ENCODE peak calls at places on chromosomes 16 and 17, in ten cellular contexts. U is sigmoid colon, F is HL-60, X is stomach, W is Panc1, D is HCT116, I is GM12878, B is transverse colon, O is breast epithelium, Q is GM23338. P is an unnamed sample.

GRCh38 chr17:76530826-76531500 is 6.5 kb downstream of the CYGB start:
- DNase-seq in Q (no peak), U (no peak), I (no peak), F (no peak), O (no peak), D (no peak), W (no peak), X (no peak), B (no peak), P (no peak)

GRCh38 chr17:50842506-50843149 is 7.2 kb downstream of the WFIKKN2 start:
- DNase-seq in I (no peak), D (no peak), O (no peak), U (no peak), X (no peak), Q (no peak), F (no peak), W (no peak), B (no peak), P (no peak)

GRCh38 chr16:19645557-19645981 is 72.5 kb downstream of the KNOP1 start:
- DNase-seq in D (no peak), U (peak), O (no peak), F (no peak), I (no peak), W (no peak), Q (no peak), B (peak), X (no peak), P (no peak)

GRCh38 chr17:48215583-48216139 is 108.1 kb downstream of the SNX11 start:
- DNase-seq in Q (peak), F (no peak), U (no peak), I (no peak), W (no peak), D (peak), X (no peak), B (peak), O (no peak), P (no peak)

GRCh38 chr17:40086150-40087044 is 14.0 kb downstream of the NR1D1 start:
- DNase-seq in W (no peak), O (no peak), D (no peak), F (no peak), Q (peak), B (peak), X (peak), I (no peak), U (no peak), P (peak)

GRCh38 chr17:12113156-12113555 is 92.5 kb downstream of the MAP2K4 start:
- DNase-seq in Q (no peak), O (no peak), B (no peak), X (no peak), W (no peak), D (no peak), I (no peak), U (no peak), F (no peak), P (no peak)

GRCh38 chr17:50469005-50469605 is 425 bp upstream of the CHAD start:
- DNase-seq in X (no peak), I (no peak), O (no peak), B (no peak), Q (peak), F (no peak), W (no peak), D (no peak), U (peak), P (peak)

GRCh38 chr17:76826290-76827138 is 41.7 kb upstream of the MGAT5B start:
- DNase-seq in O (no peak), B (no peak), D (no peak), U (no peak), W (no peak), Q (no peak), I (no peak), F (no peak), X (no peak), P (no peak)

GRCh38 chr17:50051082-50051576 is 4.8 kb upstream of the ITGA3 start:
- DNase-seq in Q (no peak), F (no peak), I (no peak), X (peak), D (peak), B (no peak), O (no peak), W (peak), U (no peak), P (peak)

GRCh38 chr17:33012522-33013033 is 20.9 kb downstream of the SPACA3 start:
- DNase-seq in D (no peak), B (no peak), Q (no peak), I (no peak), X (no peak), F (no peak), O (no peak), U (no peak), W (no peak), P (no peak)

GRCh38 chr17:81412490-81413093 is 17.3 kb downstream of the BAHCC1 start:
- DNase-seq in D (no peak), W (no peak), B (no peak), I (no peak), O (no peak), U (peak), Q (no peak), X (no peak), F (no peak), P (peak)

GRCh38 chr16:87733190-87733589 is 32.6 kb downstream of the KLHDC4 start:
- DNase-seq in I (no peak), X (no peak), B (peak), U (no peak), F (no peak), W (no peak), D (no peak), O (no peak), Q (no peak), P (no peak)

GRCh38 chr17:38455288-38455915 is 27.1 kb downstream of the ARHGAP23 start:
- DNase-seq in Q (peak), W (no peak), B (no peak), I (no peak), O (no peak), D (no peak), F (no peak), X (no peak), U (no peak), P (no peak)

GRCh38 chr17:62693616-62694415 is 66.3 kb downstream of the MRC2 start:
- DNase-seq in F (no peak), U (no peak), X (no peak), D (no peak), O (no peak), I (no peak), W (no peak), Q (no peak), B (no peak), P (no peak)

GRCh38 chr16:9225527-9226316 is 134.3 kb downstream of the HAPSTR1 start:
- DNase-seq in U (peak), W (peak), X (no peak), O (no peak), D (peak), B (no peak), I (no peak), F (no peak), Q (peak), P (no peak)

GRCh38 chr16:4936991-4937781 is at the start of gene PPL:
- DNase-seq in O (peak), Q (peak), I (no peak), F (no peak), X (peak), W (no peak), D (peak), U (peak), B (peak), P (no peak)

GRCh38 chr17:74972107-74972972 is at the start of gene HID1:
- DNase-seq in U (no peak), B (peak), O (peak), Q (peak), I (no peak), D (no peak), W (no peak), X (peak), F (no peak), P (peak)

GRCh38 chr17:76736349-76737081 is 616 bp downstream of the SRSF2 start:
- DNase-seq in W (no peak), Q (peak), I (no peak), X (peak), F (no peak), B (peak), O (peak), U (peak), D (no peak), P (peak)

GRCh38 chr17:79420318-79421243 is 190.3 kb downstream of the RBFOX3 start:
- DNase-seq in D (peak), Q (no peak), X (no peak), B (no peak), O (no peak), F (no peak), W (no peak), U (no peak), I (no peak), P (no peak)

GRCh38 chr16:20001856-20002707 is 71.6 kb downstream of the GPR139 start:
- DNase-seq in D (no peak), I (no peak), U (no peak), B (peak), O (no peak), F (no peak), X (no peak), W (no peak), Q (no peak), P (no peak)

GRCh38 chr17:77403854-77404253 is 263.1 kb downstream of the SEC14L1 start:
- DNase-seq in F (no peak), W (no peak), X (no peak), D (no peak), I (no peak), B (no peak), O (no peak), U (no peak), Q (no peak), P (no peak)

GRCh38 chr17:58335061-58335731 is 6.6 kb upstream of the TSPOAP1 start:
- DNase-seq in Q (no peak), I (no peak), W (no peak), U (peak), D (no peak), O (no peak), B (no peak), F (peak), X (no peak), P (peak)

GRCh38 chr17:62179525-62180161 is 114.6 kb upstream of the MED13 start:
- DNase-seq in I (no peak), F (no peak), Q (no peak), B (peak), D (peak), X (no peak), W (peak), O (no peak), U (no peak), P (no peak)

GRCh38 chr16:9378876-9379275 is 287.4 kb downstream of the HAPSTR1 start:
- DNase-seq in W (no peak), F (peak), I (no peak), B (no peak), O (no peak), D (no peak), Q (no peak), U (no peak), X (no peak), P (no peak)

GRCh38 chr16:72173997-72174396 is 2.0 kb upstream of the PMFBP1 start:
- DNase-seq in U (no peak), Q (no peak), W (no peak), D (no peak), F (no peak), O (no peak), B (no peak), X (no peak), I (no peak), P (no peak)

GRCh38 chr17:42289863-42290165 is 1.5 kb downstream of the STAT5A start:
- DNase-seq in U (peak), Q (no peak), I (no peak), F (no peak), B (no peak), O (no peak), W (no peak), X (no peak), D (no peak), P (peak)

GRCh38 chr17:83078378-83079339 is 750 bp upstream of the METRNL start:
- DNase-seq in U (peak), X (no peak), I (no peak), W (no peak), F (no peak), O (no peak), Q (no peak), B (no peak), D (no peak), P (no peak)

GRCh38 chr17:4636474-4637100 is 4.9 kb downstream of the ALOX15 start:
- DNase-seq in F (peak), Q (no peak), W (no peak), X (no peak), I (no peak), O (no peak), B (no peak), U (no peak), D (no peak), P (no peak)

GRCh38 chr17:82097187-82097918 is 683 bp downstream of the FASN start:
- DNase-seq in U (no peak), B (peak), X (peak), F (peak), W (no peak), I (no peak), Q (peak), D (no peak), O (no peak), P (peak)

GRCh38 chr16:68370921-68371651 is 60.3 kb downstream of the PRMT7 start:
- DNase-seq in D (no peak), F (no peak), O (no peak), Q (no peak), W (no peak), U (no peak), B (no peak), X (no peak), I (no peak), P (peak)

GRCh38 chr16:87383522-87384161 is at the start of gene FBXO31:
- DNase-seq in X (peak), F (peak), O (peak), I (peak), B (peak), W (peak), U (peak), Q (peak), D (peak), P (peak)

GRCh38 chr17:20223808-20224328 is 214.7 kb downstream of the SPECC1 start:
- DNase-seq in U (no peak), O (no peak), I (no peak), F (no peak), D (no peak), X (no peak), B (no peak), W (no peak), Q (no peak), P (no peak)

GRCh38 chr16:4733211-4733742 is 794 bp downstream of the ANKS3 start:
- DNase-seq in U (no peak), B (no peak), F (no peak), X (no peak), O (no peak), D (no peak), W (no peak), Q (no peak), I (no peak), P (no peak)

GRCh38 chr17:73429440-73430164 is 117.8 kb upstream of the CDC42EP4 start:
- DNase-seq in I (peak), W (peak), O (peak), B (peak), X (peak), Q (peak), U (peak), F (peak), D (peak), P (peak)

GRCh38 chr17:6523330-6523729 is 33.0 kb downstream of the PITPNM3 start:
- DNase-seq in F (no peak), I (no peak), U (peak), X (no peak), D (peak), Q (peak), O (no peak), W (peak), B (no peak), P (no peak)

GRCh38 chr16:85265161-85265784 is 153.0 kb upstream of the CIBAR2 start:
- DNase-seq in X (no peak), F (no peak), B (no peak), I (no peak), U (no peak), W (no peak), D (no peak), Q (no peak), O (no peak), P (no peak)

GRCh38 chr16:84505249-84506156 is 1.0 kb upstream of the MEAK7 start:
- DNase-seq in U (no peak), W (no peak), B (no peak), D (no peak), X (no peak), O (no peak), Q (no peak), F (no peak), I (no peak), P (peak)

GRCh38 chr16:19165101-19165500 is 2.9 kb upstream of the SYT17 start:
- DNase-seq in I (no peak), D (no peak), F (no peak), X (no peak), U (no peak), Q (no peak), B (no peak), W (no peak), O (no peak), P (no peak)

GRCh38 chr16:59290718-59291117 is 556.6 kb upstream of the GOT2 start:
- DNase-seq in X (no peak), O (no peak), I (no peak), D (no peak), Q (no peak), F (no peak), W (no peak), U (no peak), B (no peak), P (no peak)
- H3K4me3 ChIP-seq in X (no peak), O (no peak), I (no peak), D (no peak), Q (no peak), F (no peak), W (no peak), U (no peak), B (no peak), P (no peak)

DNA sequence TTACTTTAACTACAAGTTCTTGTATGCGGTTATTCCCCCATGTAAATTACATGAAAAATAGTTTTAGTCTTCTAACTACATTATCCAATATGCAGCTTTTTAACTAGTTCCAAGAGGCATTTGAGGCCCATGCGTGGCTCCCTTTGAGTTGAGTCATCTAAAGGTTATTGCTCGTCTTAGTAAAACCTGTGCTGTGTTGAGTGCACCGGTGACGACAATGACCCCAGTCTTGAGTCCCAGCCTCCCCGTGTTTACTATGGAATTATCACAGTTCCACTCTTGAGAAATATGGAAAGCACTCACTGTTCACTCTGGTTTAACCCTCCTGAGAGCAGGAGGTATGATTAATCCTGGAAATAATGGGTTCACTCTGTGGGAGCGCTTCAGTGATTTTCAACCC is 119.2 kb downstream of the PITPNC1 start:
- DNase-seq in I (no peak), X (no peak), D (no peak), O (no peak), W (no peak), B (no peak), F (no peak), U (no peak), Q (no peak), P (no peak)
- TF ChIP-seq POLR2AphosphoS5 in I (no peak), X (no peak), D (no peak), O (no peak), W (no peak), B (no peak), F (no peak), U (no peak), Q (no peak), P (no peak)

GRCh38 chr16:1380195-1380594 is 28.5 kb downstream of the GNPTG start:
- DNase-seq in F (no peak), D (no peak), X (no peak), U (no peak), B (no peak), O (no peak), W (no peak), I (no peak), Q (no peak), P (no peak)
- H3K4me3 ChIP-seq in F (no peak), D (peak), X (no peak), U (no peak), B (no peak), O (no peak), W (peak), I (peak), Q (peak), P (peak)

DNA sequence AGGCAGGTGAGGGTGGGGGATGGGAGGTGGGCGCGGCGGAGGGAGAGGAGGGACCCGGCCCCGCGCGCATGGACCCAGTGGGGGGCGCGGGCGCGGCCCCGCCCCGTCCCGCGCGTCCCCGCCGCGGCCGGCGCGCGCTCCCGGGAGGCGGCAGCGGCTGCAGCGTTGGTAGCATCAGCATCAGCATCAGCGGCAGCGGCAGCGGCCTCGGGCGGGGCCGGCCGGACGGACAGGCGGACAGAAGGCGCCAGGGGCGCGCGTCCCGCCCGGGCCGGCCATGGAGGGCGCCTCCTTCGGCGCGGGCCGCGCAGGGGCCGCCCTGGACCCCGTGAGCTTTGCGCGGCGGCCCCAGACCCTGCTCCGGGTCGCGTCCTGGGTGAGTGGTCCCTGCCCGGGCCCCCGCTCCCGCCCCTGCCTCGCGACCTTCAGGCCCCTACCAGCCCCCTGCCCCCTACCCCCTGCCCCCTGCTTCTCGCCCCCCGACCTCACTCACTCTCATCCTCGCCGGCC is at the start of gene SYNGR3:
- DNase-seq in O (no peak), I (no peak), W (no peak), U (no peak), X (no peak), B (no peak), F (no peak), D (no peak), Q (peak), P (no peak)
- TF ChIP-seq POLR2AphosphoS5 in O (no peak), I (no peak), W (no peak), U (no peak), X (no peak), B (no peak), F (no peak), D (no peak), Q (no peak), P (no peak)

DNA sequence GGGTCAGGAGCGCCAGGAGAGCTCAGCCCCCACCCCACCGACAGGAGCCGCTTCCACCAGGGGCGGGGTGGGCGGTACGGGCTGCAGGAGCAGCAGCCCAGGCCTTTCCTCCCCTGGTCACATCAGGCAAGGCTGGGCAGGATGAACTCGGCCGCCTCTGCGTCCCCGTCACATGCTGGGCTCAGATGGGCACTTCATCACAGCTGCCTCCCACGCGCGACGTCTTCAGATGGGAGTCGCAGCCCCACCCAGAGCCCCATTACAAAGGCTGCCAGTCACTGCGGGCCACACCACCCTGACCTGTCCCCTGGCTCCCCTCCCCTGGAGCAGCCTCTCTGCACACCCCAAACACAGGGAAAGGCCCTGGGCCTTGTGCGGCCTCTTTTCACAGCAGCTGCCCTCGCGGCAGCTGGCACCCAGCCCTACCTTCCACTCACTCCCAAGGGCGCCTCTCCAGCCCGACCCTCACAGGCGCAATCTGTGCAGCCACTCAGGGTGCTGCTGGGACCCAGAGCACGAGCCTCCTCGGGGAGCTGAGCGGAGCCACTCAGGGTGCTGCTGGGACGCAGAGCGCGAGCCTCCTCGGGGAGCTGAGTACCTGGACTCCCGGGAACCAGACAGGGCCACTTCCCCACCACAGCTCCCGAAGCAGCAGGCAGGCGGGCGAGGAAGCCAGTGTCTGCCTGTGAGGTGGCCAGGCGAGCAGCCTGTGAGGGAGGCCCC is 4.7 kb downstream of the ZNF598 start:
- DNase-seq in I (no peak), F (no peak), X (no peak), B (no peak), O (no peak), W (no peak), Q (no peak), U (no peak), D (no peak), P (peak)
- H3K4me3 ChIP-seq in I (peak), F (no peak), X (no peak), B (no peak), O (no peak), W (no peak), Q (no peak), U (no peak), D (no peak), P (no peak)

P was measured in spleen.